ENCODE peak calls at places on chromosomes 5 and 9, in five cellular contexts. U is amygdala; P is activated CD4-positive, alpha-beta T cell treated with anti-CD3 and anti-CD28 coated beads for 48 hours; B is WTC11; V is transverse colon. F is an unnamed sample.

GRCh38 chr5:168455201-168455600 is 31.1 kb upstream of the RARS1 start:
- DNase-seq in V (no peak), P (no peak), B (no peak), U (no peak), F (no peak)

GRCh38 chr9:124222918-124223720 is 34.6 kb upstream of the NEK6 start:
- DNase-seq in V (peak), B (no peak), P (no peak), U (peak), F (peak)

GRCh38 chr5:54515634-54516033 is 1.9 kb upstream of the SNX18 start:
- DNase-seq in U (no peak), V (no peak), P (no peak), B (no peak), F (no peak)

GRCh38 chr5:136656811-136657210 is 291.5 kb upstream of the TRPC7 start:
- DNase-seq in P (no peak), B (no peak), U (no peak), V (no peak), F (peak)

GRCh38 chr9:126334626-126335621 is 8.3 kb downstream of the MVB12B start:
- DNase-seq in B (no peak), V (no peak), U (no peak), P (no peak), F (peak)

GRCh38 chr9:6566409-6567139 is 79.0 kb downstream of the GLDC start:
- DNase-seq in P (peak), U (peak), B (no peak), V (no peak), F (peak)

GRCh38 chr5:139226131-139226530 is 28.0 kb upstream of the SIL1 start:
- DNase-seq in V (no peak), U (no peak), P (no peak), B (no peak), F (no peak)

GRCh38 chr9:119963258-119963797 is 594.1 kb upstream of the BRINP1 start:
- DNase-seq in V (no peak), P (no peak), B (peak), U (no peak), F (peak)

GRCh38 chr5:1471240-1471853 is 26.1 kb upstream of the SLC6A3 start:
- DNase-seq in P (peak), V (no peak), B (no peak), U (no peak), F (no peak)

GRCh38 chr9:87812375-87813118 is 70.1 kb upstream of the SPATA31E1 start:
- DNase-seq in P (peak), V (no peak), U (no peak), B (peak), F (peak)

GRCh38 chr9:113992276-113992951 is 85.7 kb downstream of the AMBP start:
- DNase-seq in V (no peak), P (no peak), U (peak), B (no peak), F (no peak)

GRCh38 chr9:105128908-105129307 is 115.5 kb upstream of the SLC44A1 start:
- DNase-seq in U (no peak), B (no peak), P (no peak), V (no peak), F (no peak)

GRCh38 chr9:35814106-35814840 is 569 bp downstream of the HINT2 start:
- DNase-seq in U (peak), P (peak), B (peak), V (peak), F (peak)

GRCh38 chr5:125559296-125559695 is 812.9 kb upstream of the ZNF608 start:
- DNase-seq in U (no peak), B (no peak), V (no peak), P (no peak), F (peak)

GRCh38 chr9:112939418-112939817 is 48.7 kb upstream of the SLC46A2 start:
- DNase-seq in P (no peak), V (no peak), U (no peak), B (no peak), F (no peak)

GRCh38 chr5:65326912-65327311 is 154.8 kb downstream of the ADAMTS6 start:
- DNase-seq in B (no peak), V (no peak), P (no peak), U (no peak), F (no peak)

GRCh38 chr5:139388198-139388821 is 1.4 kb downstream of the MZB1 start:
- DNase-seq in P (no peak), U (no peak), B (no peak), V (peak), F (no peak)

GRCh38 chr5:147887026-147887627 is 8.6 kb downstream of the SCGB3A2 start:
- DNase-seq in P (no peak), B (no peak), V (no peak), U (no peak), F (peak)

GRCh38 chr5:53607896-53608295 is 47.5 kb downstream of the NDUFS4 start:
- DNase-seq in V (no peak), P (no peak), B (no peak), U (no peak), F (no peak)

GRCh38 chr5:10729320-10730133 is 31.5 kb downstream of the DAP start:
- DNase-seq in B (no peak), U (no peak), V (no peak), P (no peak), F (no peak)

GRCh38 chr5:33854733-33855151 is 37.0 kb downstream of the ADAMTS12 start:
- DNase-seq in P (no peak), V (no peak), U (no peak), B (no peak), F (peak)

GRCh38 chr9:125694478-125694877 is 12.5 kb downstream of the MAPKAP1 start:
- DNase-seq in P (no peak), U (no peak), B (no peak), V (no peak), F (peak)

GRCh38 chr9:83423815-83424707 is 114.1 kb downstream of the FRMD3 start:
- DNase-seq in V (no peak), P (no peak), U (no peak), B (no peak), F (no peak)

GRCh38 chr9:18786936-18787658 is 245.9 kb downstream of the SAXO1 start:
- DNase-seq in B (no peak), V (no peak), U (no peak), P (no peak), F (no peak)

GRCh38 chr5:163789870-163790269 is 284.5 kb downstream of the MAT2B start:
- DNase-seq in U (no peak), P (no peak), B (no peak), V (no peak), F (peak)

GRCh38 chr5:149860801-149861322 is 83.7 kb downstream of the PDE6A start:
- DNase-seq in U (no peak), V (no peak), B (peak), P (peak), F (peak)

GRCh38 chr5:174741352-174741751 is 17.0 kb downstream of the MSX2 start:
- DNase-seq in V (no peak), B (no peak), U (no peak), P (no peak), F (no peak)

GRCh38 chr5:93653716-93654115 is 70.7 kb downstream of the NR2F1 start:
- DNase-seq in P (no peak), V (no peak), U (no peak), B (no peak), F (no peak)

GRCh38 chr5:126938461-126938860 is 91.9 kb downstream of the MARCHF3 start:
- DNase-seq in P (no peak), B (no peak), V (no peak), U (no peak), F (peak)

GRCh38 chr5:133423618-133424282 is 188.6 kb downstream of the FSTL4 start:
- DNase-seq in P (peak), V (peak), U (peak), B (peak), F (peak)

GRCh38 chr5:119465640-119466039 is 13.3 kb downstream of the HSD17B4 start:
- DNase-seq in P (no peak), U (no peak), V (no peak), B (no peak), F (no peak)

GRCh38 chr9:26157411-26157810 is 479.2 kb upstream of the TUSC1 start:
- DNase-seq in U (no peak), P (no peak), B (no peak), V (no peak), F (no peak)

GRCh38 chr5:173885481-173886010 is 2.6 kb upstream of the CPEB4 start:
- DNase-seq in P (no peak), U (no peak), B (no peak), V (peak), F (peak)

GRCh38 chr9:36986548-36987408 is 47.3 kb downstream of the PAX5 start:
- DNase-seq in B (no peak), P (no peak), U (no peak), V (no peak), F (no peak)

GRCh38 chr5:179130101-179130681 is 70.0 kb downstream of the ZNF354C start:
- DNase-seq in B (no peak), P (no peak), U (no peak), V (no peak), F (no peak)

GRCh38 chr5:80502795-80503194 is 14.9 kb downstream of the FAM151B start:
- DNase-seq in B (no peak), U (no peak), V (no peak), P (no peak), F (no peak)

GRCh38 chr9:13279284-13280162 is at the start of gene MPDZ:
- DNase-seq in V (peak), P (no peak), U (peak), B (peak), F (peak)

GRCh38 chr9:4555251-4555650 is 65.0 kb downstream of the SLC1A1 start:
- DNase-seq in P (no peak), U (no peak), B (no peak), V (no peak), F (peak)

F was measured in amniotic epithelial cell.